ENCODE peak calls at places on chromosomes 6 and 20, in six cellular contexts. One of them, this sample, is unnamed.

GRCh38 chr20:3092611-3093379 is 8.3 kb upstream of the AVP start:
- DNase-seq in tibial nerve: no peak
- DNase-seq in uterus: no peak
- DNase-seq in transverse colon: no peak
- DNase-seq in upper lobe of left lung: peak; percentile 76
- DNase-seq in body of pancreas: no peak
- DNase-seq in this sample: peak; percentile 82

GRCh38 chr6:73308712-73309533 is 45.2 kb downstream of the DPPA5 start:
- DNase-seq in tibial nerve: no peak
- DNase-seq in uterus: no peak
- DNase-seq in transverse colon: no peak
- DNase-seq in upper lobe of left lung: no peak
- DNase-seq in body of pancreas: peak; percentile 31
- DNase-seq in this sample: no peak

GRCh38 chr20:36441027-36441414 is 100.3 kb upstream of the MYL9 start:
- DNase-seq in tibial nerve: no peak
- DNase-seq in uterus: no peak
- DNase-seq in transverse colon: no peak
- DNase-seq in upper lobe of left lung: no peak
- DNase-seq in body of pancreas: no peak
- DNase-seq in this sample: peak; percentile 43

GRCh38 chr6:163533443-163533842 is 118.9 kb downstream of the QKI start:
- DNase-seq in tibial nerve: no peak
- DNase-seq in uterus: no peak
- DNase-seq in transverse colon: no peak
- DNase-seq in upper lobe of left lung: no peak
- DNase-seq in body of pancreas: no peak
- DNase-seq in this sample: peak; percentile 49

GRCh38 chr20:37939701-37940151 is 36.8 kb downstream of the VSTM2L start:
- DNase-seq in tibial nerve: no peak
- DNase-seq in uterus: no peak
- DNase-seq in transverse colon: no peak
- DNase-seq in upper lobe of left lung: no peak
- DNase-seq in body of pancreas: no peak
- DNase-seq in this sample: no peak

GRCh38 chr20:13261460-13262301 is 40.6 kb downstream of the ISM1 start:
- DNase-seq in tibial nerve: no peak
- DNase-seq in uterus: peak; percentile 25
- DNase-seq in transverse colon: peak; percentile 39
- DNase-seq in upper lobe of left lung: peak; percentile 13
- DNase-seq in body of pancreas: peak; percentile 88
- DNase-seq in this sample: peak; percentile 56

GRCh38 chr6:103273048-103273447 is 1586.7 kb downstream of the HACE1 start:
- DNase-seq in tibial nerve: no peak
- DNase-seq in uterus: no peak
- DNase-seq in transverse colon: no peak
- DNase-seq in upper lobe of left lung: no peak
- DNase-seq in body of pancreas: no peak
- DNase-seq in this sample: peak; percentile 43

GRCh38 chr20:5657190-5657872 is 92.9 kb upstream of the SHLD1 start:
- DNase-seq in tibial nerve: no peak
- DNase-seq in uterus: peak; percentile 51
- DNase-seq in transverse colon: peak; percentile 25
- DNase-seq in upper lobe of left lung: no peak
- DNase-seq in body of pancreas: peak; percentile 8
- DNase-seq in this sample: no peak

GRCh38 chr6:93677297-93677965 is 258.1 kb upstream of the EPHA7 start:
- DNase-seq in tibial nerve: no peak
- DNase-seq in uterus: no peak
- DNase-seq in transverse colon: no peak
- DNase-seq in upper lobe of left lung: no peak
- DNase-seq in body of pancreas: no peak
- DNase-seq in this sample: no peak

GRCh38 chr6:116572162-116572561 is 858 bp downstream of the RWDD1 start:
- DNase-seq in tibial nerve: no peak
- DNase-seq in uterus: no peak
- DNase-seq in transverse colon: peak; percentile 37
- DNase-seq in upper lobe of left lung: no peak
- DNase-seq in body of pancreas: peak; percentile 50
- DNase-seq in this sample: peak; percentile 54

GRCh38 chr6:36334832-36335459 is 1.7 kb downstream of the BNIP5 start:
- DNase-seq in tibial nerve: no peak
- DNase-seq in uterus: no peak
- DNase-seq in transverse colon: peak; percentile 56
- DNase-seq in upper lobe of left lung: no peak
- DNase-seq in body of pancreas: peak; percentile 65
- DNase-seq in this sample: no peak

GRCh38 chr20:57395111-57395959 is 4.1 kb downstream of the RBM38 start:
- DNase-seq in tibial nerve: peak; percentile 37
- DNase-seq in uterus: peak; percentile 68
- DNase-seq in transverse colon: peak; percentile 38
- DNase-seq in upper lobe of left lung: peak; percentile 86
- DNase-seq in body of pancreas: peak; percentile 65
- DNase-seq in this sample: no peak

GRCh38 chr20:34163316-34163715 is 51.3 kb upstream of the EIF2S2 start:
- DNase-seq in tibial nerve: no peak
- DNase-seq in uterus: no peak
- DNase-seq in transverse colon: no peak
- DNase-seq in upper lobe of left lung: no peak
- DNase-seq in body of pancreas: no peak
- DNase-seq in this sample: no peak

GRCh38 chr6:18260448-18261106 is 3.8 kb downstream of the DEK start:
- DNase-seq in tibial nerve: no peak
- DNase-seq in uterus: no peak
- DNase-seq in transverse colon: no peak
- DNase-seq in upper lobe of left lung: no peak
- DNase-seq in body of pancreas: no peak
- DNase-seq in this sample: peak; percentile 56

GRCh38 chr6:157774153-157775135 is 48.6 kb upstream of the SNX9 start:
- DNase-seq in tibial nerve: no peak
- DNase-seq in uterus: peak; percentile 54
- DNase-seq in transverse colon: no peak
- DNase-seq in upper lobe of left lung: no peak
- DNase-seq in body of pancreas: no peak
- DNase-seq in this sample: peak; percentile 46

GRCh38 chr6:77816766-77817270 is 164.0 kb downstream of the MEI4 start:
- DNase-seq in tibial nerve: no peak
- DNase-seq in uterus: no peak
- DNase-seq in transverse colon: no peak
- DNase-seq in upper lobe of left lung: no peak
- DNase-seq in body of pancreas: no peak
- DNase-seq in this sample: no peak

GRCh38 chr6:84777888-84778287 is 13.5 kb upstream of the TBX18 start:
- DNase-seq in tibial nerve: no peak
- DNase-seq in uterus: no peak
- DNase-seq in transverse colon: no peak
- DNase-seq in upper lobe of left lung: no peak
- DNase-seq in body of pancreas: no peak
- DNase-seq in this sample: no peak

GRCh38 chr20:8424010-8424409 is 291.9 kb downstream of the PLCB1 start:
- DNase-seq in tibial nerve: no peak
- DNase-seq in uterus: no peak
- DNase-seq in transverse colon: no peak
- DNase-seq in upper lobe of left lung: no peak
- DNase-seq in body of pancreas: no peak
- DNase-seq in this sample: no peak

GRCh38 chr6:125597411-125598253 is 151.8 kb upstream of the HEY2 start:
- DNase-seq in tibial nerve: no peak
- DNase-seq in uterus: no peak
- DNase-seq in transverse colon: peak; percentile 48
- DNase-seq in upper lobe of left lung: peak; percentile 85
- DNase-seq in body of pancreas: peak; percentile 26
- DNase-seq in this sample: no peak

GRCh38 chr6:135617222-135617621 is 119.7 kb upstream of the AHI1 start:
- DNase-seq in tibial nerve: no peak
- DNase-seq in uterus: no peak
- DNase-seq in transverse colon: no peak
- DNase-seq in upper lobe of left lung: no peak
- DNase-seq in body of pancreas: no peak
- DNase-seq in this sample: no peak

GRCh38 chr6:1188199-1188598 is 123.7 kb upstream of the FOXQ1 start:
- DNase-seq in tibial nerve: no peak
- DNase-seq in uterus: no peak
- DNase-seq in transverse colon: no peak
- DNase-seq in upper lobe of left lung: no peak
- DNase-seq in body of pancreas: no peak
- DNase-seq in this sample: no peak

GRCh38 chr6:3290501-3291211 is 31.9 kb downstream of the PSMG4 start:
- DNase-seq in tibial nerve: no peak
- DNase-seq in uterus: peak; percentile 11
- DNase-seq in transverse colon: no peak
- DNase-seq in upper lobe of left lung: no peak
- DNase-seq in body of pancreas: no peak
- DNase-seq in this sample: no peak

GRCh38 chr20:36098364-36098763 is 56.2 kb upstream of the EPB41L1 start:
- DNase-seq in tibial nerve: no peak
- DNase-seq in uterus: peak; percentile 27
- DNase-seq in transverse colon: peak; percentile 67
- DNase-seq in upper lobe of left lung: no peak
- DNase-seq in body of pancreas: peak; percentile 70
- DNase-seq in this sample: peak; percentile 91

GRCh38 chr6:107740496-107741190 is 83.5 kb downstream of the SCML4 start:
- DNase-seq in tibial nerve: no peak
- DNase-seq in uterus: no peak
- DNase-seq in transverse colon: peak; percentile 51
- DNase-seq in upper lobe of left lung: no peak
- DNase-seq in body of pancreas: no peak
- DNase-seq in this sample: no peak

GRCh38 chr20:62055106-62055861 is 10.4 kb downstream of the TAF4 start:
- DNase-seq in tibial nerve: no peak
- DNase-seq in uterus: no peak
- DNase-seq in transverse colon: no peak
- DNase-seq in upper lobe of left lung: peak; percentile 40
- DNase-seq in body of pancreas: no peak
- DNase-seq in this sample: no peak

GRCh38 chr6:10210052-10210451 is 204.8 kb downstream of the TFAP2A start:
- DNase-seq in tibial nerve: no peak
- DNase-seq in uterus: no peak
- DNase-seq in transverse colon: no peak
- DNase-seq in upper lobe of left lung: no peak
- DNase-seq in body of pancreas: no peak
- DNase-seq in this sample: no peak

GRCh38 chr6:83827050-83827449 is 26.1 kb upstream of the RIPPLY2 start:
- DNase-seq in tibial nerve: no peak
- DNase-seq in uterus: no peak
- DNase-seq in transverse colon: no peak
- DNase-seq in upper lobe of left lung: no peak
- DNase-seq in body of pancreas: no peak
- DNase-seq in this sample: no peak

DNA sequence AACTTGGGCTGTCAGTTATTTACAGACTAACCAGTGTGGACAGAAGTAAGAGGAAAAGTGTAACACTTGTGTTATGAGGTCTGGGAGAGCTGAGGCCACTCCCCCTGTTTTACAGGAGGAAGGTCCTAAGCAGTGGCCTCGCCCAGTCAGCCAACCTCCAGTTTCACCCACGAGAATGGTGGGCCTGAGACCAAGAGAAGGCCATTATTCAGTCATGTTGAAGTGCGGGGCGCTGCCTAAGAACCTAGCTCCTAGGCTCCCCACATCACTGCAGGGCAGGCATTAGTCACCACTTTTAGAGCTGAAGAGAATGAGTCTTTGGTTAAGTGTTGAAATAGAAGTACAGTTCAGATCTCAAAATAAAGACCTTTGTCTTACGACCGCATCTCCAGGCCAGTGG is 27.9 kb downstream of the CDYL start:
- DNase-seq in tibial nerve: no peak
- DNase-seq in uterus: no peak
- DNase-seq in transverse colon: peak; percentile 37
- DNase-seq in upper lobe of left lung: no peak
- DNase-seq in body of pancreas: no peak
- DNase-seq in this sample: peak; percentile 70
- TF ChIP-seq POLR2A in tibial nerve: no peak
- TF ChIP-seq POLR2A in uterus: no peak
- TF ChIP-seq POLR2A in transverse colon: no peak
- TF ChIP-seq POLR2A in upper lobe of left lung: no peak
- TF ChIP-seq POLR2A in body of pancreas: no peak
- TF ChIP-seq POLR2A in this sample: no peak

GRCh38 chr6:43278524-43279078 is 19.5 kb upstream of the SLC22A7 start:
- DNase-seq in tibial nerve: no peak
- DNase-seq in uterus: no peak
- DNase-seq in transverse colon: peak; percentile 71
- DNase-seq in upper lobe of left lung: no peak
- DNase-seq in body of pancreas: no peak
- DNase-seq in this sample: no peak

GRCh38 chr6:43282060-43282459 is 16.0 kb upstream of the SLC22A7 start:
- DNase-seq in tibial nerve: no peak
- DNase-seq in uterus: no peak
- DNase-seq in transverse colon: no peak
- DNase-seq in upper lobe of left lung: no peak
- DNase-seq in body of pancreas: no peak
- DNase-seq in this sample: no peak

GRCh38 chr6:43282636-43283513 is 15.2 kb upstream of the SLC22A7 start:
- DNase-seq in tibial nerve: no peak
- DNase-seq in uterus: no peak
- DNase-seq in transverse colon: no peak
- DNase-seq in upper lobe of left lung: no peak
- DNase-seq in body of pancreas: no peak
- DNase-seq in this sample: no peak

GRCh38 chr6:43277643-43278523 is 20.2 kb upstream of the SLC22A7 start:
- DNase-seq in tibial nerve: no peak
- DNase-seq in uterus: no peak
- DNase-seq in transverse colon: peak; percentile 89
- DNase-seq in upper lobe of left lung: no peak
- DNase-seq in body of pancreas: no peak
- DNase-seq in this sample: no peak

GRCh38 chr6:43280234-43280633 is 17.8 kb upstream of the SLC22A7 start:
- DNase-seq in tibial nerve: no peak
- DNase-seq in uterus: no peak
- DNase-seq in transverse colon: no peak
- DNase-seq in upper lobe of left lung: no peak
- DNase-seq in body of pancreas: no peak
- DNase-seq in this sample: no peak
- TF ChIP-seq CTCF in tibial nerve: no peak
- TF ChIP-seq CTCF in uterus: no peak
- TF ChIP-seq CTCF in transverse colon: no peak
- TF ChIP-seq CTCF in upper lobe of left lung: no peak
- TF ChIP-seq CTCF in body of pancreas: no peak
- TF ChIP-seq CTCF in this sample: no peak

GRCh38 chr20:32358883-32359632 is 927 bp downstream of the ASXL1 start:
- DNase-seq in tibial nerve: peak; percentile 69
- DNase-seq in uterus: peak; percentile 77
- DNase-seq in transverse colon: peak; percentile 84
- DNase-seq in upper lobe of left lung: peak; percentile 93
- DNase-seq in body of pancreas: peak; percentile 85
- DNase-seq in this sample: peak; percentile 81
- TF ChIP-seq POLR2A in tibial nerve: no peak
- TF ChIP-seq POLR2A in uterus: peak; percentile 43
- TF ChIP-seq POLR2A in transverse colon: peak; percentile 30
- TF ChIP-seq POLR2A in upper lobe of left lung: peak; percentile 36
- TF ChIP-seq POLR2A in body of pancreas: peak; percentile 37
- TF ChIP-seq POLR2A in this sample: no peak

DNA sequence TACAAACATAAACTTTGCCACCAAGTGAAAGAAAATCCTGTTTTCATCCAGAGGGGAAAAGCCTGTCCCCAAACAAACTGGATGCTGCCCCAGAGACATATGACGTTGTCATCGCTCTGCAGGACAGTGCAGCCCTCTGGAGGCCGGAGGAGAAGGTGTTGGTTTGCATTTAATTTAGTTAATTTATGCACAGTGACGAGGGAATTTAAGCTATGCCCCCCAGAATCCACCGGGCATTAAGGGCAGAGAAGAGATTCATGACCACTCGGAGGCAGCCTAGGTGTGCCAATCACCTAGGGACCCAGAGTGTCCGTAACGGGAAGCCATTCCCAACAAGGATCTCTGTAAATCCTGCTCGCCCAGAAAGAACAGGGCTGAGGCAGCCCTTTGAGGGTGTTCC is 45.1 kb downstream of the NINL start:
- DNase-seq in tibial nerve: no peak
- DNase-seq in uterus: no peak
- DNase-seq in transverse colon: no peak
- DNase-seq in upper lobe of left lung: no peak
- DNase-seq in body of pancreas: peak; percentile 31
- DNase-seq in this sample: peak; percentile 19
- TF ChIP-seq CTCF in tibial nerve: no peak
- TF ChIP-seq CTCF in uterus: peak; percentile 12
- TF ChIP-seq CTCF in transverse colon: peak; percentile 41
- TF ChIP-seq CTCF in upper lobe of left lung: no peak
- TF ChIP-seq CTCF in body of pancreas: peak; percentile 10
- TF ChIP-seq CTCF in this sample: peak; percentile 9